ENCODE peak calls at places on chromosomes 2 and 18, in four cellular contexts. V is effector CD4-positive, alpha-beta T cell; U is non-pigmented ciliary epithelial cell; E is H7. F is an unnamed sample.

GRCh38 chr18:40607741-40608140 is 1347.3 kb upstream of the PIK3C3 start:
- DNase-seq in V (no peak), U (no peak), E (no peak), F (no peak)

GRCh38 chr18:76821875-76822509 is 365 bp upstream of the ZNF236 start:
- DNase-seq in V (peak), U (no peak), E (peak), F (no peak)

GRCh38 chr2:109284816-109285215 is 155.8 kb downstream of the SH3RF3 start:
- DNase-seq in V (no peak), U (no peak), E (no peak), F (no peak)

GRCh38 chr18:79381811-79382311 is 13.9 kb upstream of the NFATC1 start:
- DNase-seq in V (no peak), U (no peak), E (peak), F (no peak)

GRCh38 chr2:201860541-201861154 is 54.3 kb downstream of the CDK15 start:
- DNase-seq in V (no peak), U (peak), E (peak), F (peak)

GRCh38 chr2:227626580-227627151 is 9.4 kb downstream of the SCYGR4 start:
- DNase-seq in V (no peak), U (no peak), E (no peak), F (no peak)

GRCh38 chr2:60316381-60317028 is 236.9 kb downstream of the BCL11A start:
- DNase-seq in V (no peak), U (no peak), E (no peak), F (no peak)

GRCh38 chr18:27412551-27412950 is 227.4 kb upstream of the CHST9 start:
- DNase-seq in V (no peak), U (no peak), E (no peak), F (no peak)

GRCh38 chr2:100741880-100742814 is 77.8 kb upstream of the NPAS2 start:
- DNase-seq in V (no peak), U (peak), E (no peak), F (peak)

F was measured in brain pericyte.